ENCODE peak calls at places on chromosome 4, in six cellular contexts. N is stimulated activated CD4-positive, alpha-beta T cell treated with anti-CD3 and anti-CD28 coated beads, Interleukin-12 subunit alpha, Interleukin-12 subunit beta, amount 100 ng/mL, for 24 hours; L is G401; H is putamen; B is fibroblast of lung; X is Right ventricle myocardium inferior. K is an unnamed sample.
A peak's percentile ranks its signal among the peaks of the same experiment; 100 is the strongest.

GRCh38 chr4:89299153-89299789 is 8.3 kb downstream of the GPRIN3 start:
- DNase-seq in L (peak; percentile 65), N (no peak), H (peak; percentile 83), X (no peak), B (no peak), K (no peak)

GRCh38 chr4:113759696-113760093 is 1.8 kb downstream of the CAMK2D start:
- DNase-seq in X (no peak), B (peak; percentile 33), L (peak; percentile 59), N (no peak), H (no peak), K (no peak)

GRCh38 chr4:6492027-6492590 is 19.7 kb upstream of the PPP2R2C start:
- DNase-seq in B (no peak), X (no peak), N (no peak), H (no peak), L (no peak), K (no peak)

GRCh38 chr4:183447646-183448045 is 3.2 kb downstream of the CDKN2AIP start:
- DNase-seq in L (no peak), H (no peak), X (no peak), N (no peak), B (no peak), K (no peak)

GRCh38 chr4:113013746-113014145 is 35.7 kb upstream of the ANK2 start:
- DNase-seq in N (no peak), L (no peak), B (no peak), X (no peak), H (no peak), K (no peak)

GRCh38 chr4:54587516-54587915 is 70.2 kb upstream of the KIT start:
- DNase-seq in L (no peak), N (no peak), B (no peak), X (no peak), H (no peak), K (no peak)

GRCh38 chr4:38313999-38314561 is 349.9 kb upstream of the KLF3 start:
- DNase-seq in H (no peak), L (no peak), X (no peak), N (no peak), B (peak; percentile 70), K (no peak)

GRCh38 chr4:7852568-7853185 is 87.0 kb downstream of the AFAP1 start:
- DNase-seq in X (no peak), L (no peak), B (no peak), H (no peak), N (no peak), K (no peak)

GRCh38 chr4:7516773-7517144 is 82.0 kb upstream of the PSAPL1 start:
- DNase-seq in L (no peak), X (peak; percentile 31), B (no peak), H (no peak), N (no peak), K (peak; percentile 39)

GRCh38 chr4:153735901-153736461 is 23.8 kb downstream of the RNF175 start:
- DNase-seq in N (no peak), L (no peak), H (no peak), B (no peak), X (no peak), K (no peak)

GRCh38 chr4:2079926-2080325 is 20.8 kb downstream of the NAT8L start:
- DNase-seq in B (no peak), N (no peak), X (no peak), H (no peak), L (no peak), K (no peak)

GRCh38 chr4:14167876-14168510 is 540.5 kb upstream of the BOD1L1 start:
- DNase-seq in H (no peak), N (no peak), B (peak; percentile 9), X (no peak), L (no peak), K (no peak)

GRCh38 chr4:53477038-53477565 is 99.7 kb downstream of the FIP1L1 start:
- DNase-seq in H (no peak), X (no peak), L (no peak), N (no peak), B (no peak), K (no peak)

GRCh38 chr4:155748039-155748438 is 10.8 kb upstream of the GUCY1B1 start:
- DNase-seq in L (no peak), X (no peak), B (no peak), N (no peak), H (no peak), K (no peak)